ENCODE peak calls at places on chromosome 6, in six cellular contexts. G, L, F, Q, H and P are unnamed samples.

GRCh38 chr6:132275253-132275970 is 125.9 kb downstream of the MOXD1 start:
- DNase-seq in G (no peak), L (no peak), F (no peak), Q (no peak), H (peak), P (no peak)

GRCh38 chr6:39079726-39080125 is 31.1 kb downstream of the GLP1R start:
- DNase-seq in G (no peak), L (no peak), F (no peak), Q (no peak), H (no peak), P (no peak)

GRCh38 chr6:32220021-32220420 is 3.8 kb downstream of the NOTCH4 start:
- DNase-seq in G (no peak), L (peak), F (no peak), Q (no peak), H (no peak), P (no peak)

GRCh38 chr6:127366281-127367022 is 23.0 kb upstream of the ECHDC1 start:
- DNase-seq in G (no peak), L (peak), F (no peak), Q (peak), H (peak), P (no peak)

GRCh38 chr6:132247381-132248159 is 153.7 kb downstream of the MOXD1 start:
- DNase-seq in G (no peak), L (no peak), F (no peak), Q (no peak), H (no peak), P (no peak)

GRCh38 chr6:14917511-14917910 is 328.4 kb upstream of the JARID2 start:
- DNase-seq in G (no peak), L (no peak), F (no peak), Q (no peak), H (no peak), P (no peak)

GRCh38 chr6:24883618-24884017 is 52.1 kb downstream of the RIPOR2 start:
- DNase-seq in G (no peak), L (no peak), F (no peak), Q (no peak), H (no peak), P (no peak)

GRCh38 chr6:156699017-156699421 is 78.2 kb upstream of the ARID1B start:
- DNase-seq in G (no peak), L (no peak), F (no peak), Q (peak), H (no peak), P (no peak)

GRCh38 chr6:15970517-15970916 is 158.4 kb upstream of the MYLIP start:
- DNase-seq in G (no peak), L (no peak), F (no peak), Q (no peak), H (no peak), P (no peak)

GRCh38 chr6:470901-471448 is 79.4 kb downstream of the IRF4 start:
- DNase-seq in G (no peak), L (no peak), F (no peak), Q (no peak), H (no peak), P (no peak)

GRCh38 chr6:69756357-69756756 is 40.5 kb downstream of the LMBRD1 start:
- DNase-seq in G (no peak), L (no peak), F (no peak), Q (no peak), H (no peak), P (no peak)

GRCh38 chr6:155473741-155474140 is 18.1 kb upstream of the NOX3 start:
- DNase-seq in G (no peak), L (no peak), F (no peak), Q (no peak), H (no peak), P (no peak)

GRCh38 chr6:279630-280029 is 12.7 kb upstream of the DUSP22 start:
- DNase-seq in G (no peak), L (no peak), F (peak), Q (no peak), H (no peak), P (no peak)

GRCh38 chr6:100657678-100658330 is 193.1 kb upstream of the SIM1 start:
- DNase-seq in G (no peak), L (no peak), F (no peak), Q (peak), H (no peak), P (no peak)

GRCh38 chr6:32692019-32692418 is 25.6 kb upstream of the HLA-DQB1 start:
- DNase-seq in G (peak), L (no peak), F (no peak), Q (peak), H (peak), P (no peak)

GRCh38 chr6:160130729-160131484 is 9.3 kb downstream of the SLC22A1 start:
- DNase-seq in G (no peak), L (no peak), F (no peak), Q (no peak), H (no peak), P (no peak)

GRCh38 chr6:26660096-26660425 is 515 bp upstream of the ZNF322 start:
- DNase-seq in G (no peak), L (no peak), F (no peak), Q (peak), H (peak), P (no peak)

GRCh38 chr6:31765910-31766794 is 3.7 kb downstream of the SAPCD1 start:
- DNase-seq in G (no peak), L (no peak), F (peak), Q (no peak), H (no peak), P (no peak)

GRCh38 chr6:15033850-15034203 is 212.0 kb upstream of the JARID2 start:
- DNase-seq in G (no peak), L (no peak), F (no peak), Q (no peak), H (no peak), P (no peak)

GRCh38 chr6:130047440-130047995 is 29.1 kb downstream of the L3MBTL3 start:
- DNase-seq in G (no peak), L (no peak), F (no peak), Q (no peak), H (no peak), P (no peak)
- TF ChIP-seq CTCF in G (no peak), L (no peak), F (no peak), Q (peak), H (no peak), P (no peak)

GRCh38 chr6:157764346-157765068 is 58.5 kb upstream of the SNX9 start:
- DNase-seq in G (peak), L (peak), F (no peak), Q (peak), H (peak), P (peak)

GRCh38 chr6:157763894-157764345 is 59.1 kb upstream of the SNX9 start:
- DNase-seq in G (no peak), L (no peak), F (no peak), Q (no peak), H (no peak), P (no peak)

GRCh38 chr6:157762636-157763035 is 60.4 kb upstream of the SNX9 start:
- DNase-seq in G (no peak), L (no peak), F (no peak), Q (peak), H (peak), P (no peak)

GRCh38 chr6:157761926-157762325 is 61.1 kb upstream of the SNX9 start:
- DNase-seq in G (no peak), L (no peak), F (no peak), Q (no peak), H (no peak), P (no peak)

DNA sequence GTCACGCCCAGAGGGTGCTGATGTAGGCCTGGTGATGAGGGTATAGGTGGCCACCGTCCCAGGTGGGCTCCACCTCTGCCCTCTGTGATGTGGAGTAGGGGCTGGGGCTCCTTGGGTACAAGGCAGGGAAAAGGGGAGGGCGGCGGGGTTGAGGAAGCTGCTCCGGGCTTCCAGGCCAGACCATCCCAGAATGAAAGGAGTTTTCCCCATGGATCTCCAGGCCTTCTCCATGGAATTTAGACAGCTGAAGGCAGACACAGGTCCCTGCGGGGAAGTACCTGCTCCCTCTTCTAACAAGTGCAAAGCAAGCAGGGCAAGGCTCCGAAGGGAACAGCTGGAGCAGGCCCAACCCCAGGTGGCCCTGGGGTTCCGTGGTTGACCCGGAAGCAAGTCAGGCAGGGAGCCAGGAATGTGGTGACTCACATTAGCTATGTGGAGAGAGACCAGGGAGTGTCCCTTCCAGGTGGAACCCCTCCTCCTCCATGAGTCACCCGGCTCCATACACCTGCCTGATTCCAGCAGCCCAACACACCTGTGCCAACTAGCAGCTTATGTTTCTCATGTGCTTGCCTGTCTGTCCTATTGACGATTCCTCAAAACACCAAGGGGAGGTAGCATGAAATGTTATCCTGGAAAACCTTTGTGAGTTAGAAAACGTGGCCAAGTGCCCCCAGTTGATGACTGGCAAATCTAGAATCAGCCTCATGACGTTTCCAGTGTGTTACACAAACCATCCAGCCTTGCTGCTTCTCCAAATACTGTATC is 59.7 kb upstream of the SNX9 start:
- DNase-seq in G (peak), L (peak), F (peak), Q (peak), H (peak), P (peak)
- TF ChIP-seq EP300 in G (no peak), L (no peak), F (no peak), Q (peak), H (peak), P (no peak)

GRCh38 chr6:22956029-22956715 is 386.8 kb downstream of the HDGFL1 start:
- DNase-seq in G (no peak), L (no peak), F (no peak), Q (no peak), H (no peak), P (no peak)
- TF ChIP-seq CTCF in G (no peak), L (no peak), F (no peak), Q (no peak), H (no peak), P (no peak)

DNA sequence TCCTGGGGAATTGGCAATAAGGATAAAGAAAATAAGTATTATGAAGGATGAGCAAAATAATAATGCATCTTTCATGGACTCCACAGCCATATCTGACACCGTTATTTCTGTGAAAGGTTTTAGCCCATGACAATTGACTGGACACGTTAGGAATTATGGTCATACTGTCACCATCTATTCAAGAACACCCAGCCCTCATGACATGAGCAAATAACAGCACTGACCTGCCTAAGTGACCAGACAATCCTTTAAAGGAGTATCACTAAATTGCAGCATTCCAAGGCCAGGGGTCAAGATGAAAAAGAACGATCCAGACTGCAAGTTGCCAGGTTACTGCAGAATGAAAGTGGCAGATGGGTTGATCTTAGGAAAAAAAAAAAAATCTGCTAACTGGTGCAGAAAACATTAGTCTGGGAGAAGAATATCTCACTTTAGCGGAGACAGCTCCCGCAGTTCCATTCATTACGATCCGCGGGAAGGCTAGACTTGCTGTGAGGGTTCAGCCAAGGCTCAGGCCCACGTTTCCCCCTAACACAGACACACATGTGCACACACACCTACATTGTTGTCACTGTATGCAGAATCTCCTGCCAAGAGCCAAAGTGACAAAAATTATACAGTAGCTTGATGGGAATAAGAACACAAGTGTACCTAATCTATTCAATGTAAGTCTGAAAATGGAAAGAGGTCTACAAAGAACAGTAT is 237.7 kb upstream of the AGPAT4 start:
- DNase-seq in G (no peak), L (no peak), F (no peak), Q (no peak), H (no peak), P (no peak)
- TF ChIP-seq EP300 in G (no peak), L (no peak), F (no peak), Q (no peak), H (no peak), P (no peak)

DNA sequence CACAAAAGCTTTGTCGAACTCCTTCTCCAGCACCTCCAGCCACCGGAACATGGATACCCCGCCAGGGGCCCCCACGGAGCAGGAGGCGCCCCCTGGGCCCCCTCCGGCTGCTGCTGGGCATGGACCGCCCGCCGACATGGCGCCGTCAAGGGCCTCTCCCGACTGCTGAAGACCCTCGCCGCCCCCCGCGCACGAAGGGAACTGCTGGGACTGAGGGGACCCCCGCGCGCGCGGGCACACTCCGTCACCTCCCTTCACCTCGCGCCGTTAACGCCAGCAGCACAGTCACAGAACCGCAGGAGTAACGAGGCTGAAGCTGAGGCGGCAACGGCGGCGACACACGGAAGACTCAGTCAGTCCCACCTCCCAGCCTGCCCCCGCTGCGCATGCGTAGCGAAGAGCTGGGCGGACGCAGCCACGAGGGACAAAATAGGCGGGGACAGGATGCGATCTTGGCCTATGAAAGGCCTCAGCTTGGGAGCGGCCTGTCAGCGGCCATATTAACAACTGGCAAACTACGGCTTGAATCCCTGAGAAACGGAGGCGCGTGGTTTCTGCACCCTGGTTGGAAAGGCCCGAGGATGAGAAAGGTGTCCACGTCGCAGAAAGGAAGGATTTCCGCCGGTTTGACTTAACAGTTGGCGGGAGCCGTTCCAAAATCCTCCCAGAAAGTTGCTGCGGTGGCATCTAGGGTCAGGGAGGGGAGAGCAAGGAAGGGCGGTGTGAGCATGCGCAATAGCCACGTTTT is at the start of gene GOPC:
- DNase-seq in G (peak), L (peak), F (peak), Q (peak), H (peak), P (peak)
- TF ChIP-seq CTCF in G (peak), L (no peak), F (no peak), Q (no peak), H (peak), P (no peak)

DNA sequence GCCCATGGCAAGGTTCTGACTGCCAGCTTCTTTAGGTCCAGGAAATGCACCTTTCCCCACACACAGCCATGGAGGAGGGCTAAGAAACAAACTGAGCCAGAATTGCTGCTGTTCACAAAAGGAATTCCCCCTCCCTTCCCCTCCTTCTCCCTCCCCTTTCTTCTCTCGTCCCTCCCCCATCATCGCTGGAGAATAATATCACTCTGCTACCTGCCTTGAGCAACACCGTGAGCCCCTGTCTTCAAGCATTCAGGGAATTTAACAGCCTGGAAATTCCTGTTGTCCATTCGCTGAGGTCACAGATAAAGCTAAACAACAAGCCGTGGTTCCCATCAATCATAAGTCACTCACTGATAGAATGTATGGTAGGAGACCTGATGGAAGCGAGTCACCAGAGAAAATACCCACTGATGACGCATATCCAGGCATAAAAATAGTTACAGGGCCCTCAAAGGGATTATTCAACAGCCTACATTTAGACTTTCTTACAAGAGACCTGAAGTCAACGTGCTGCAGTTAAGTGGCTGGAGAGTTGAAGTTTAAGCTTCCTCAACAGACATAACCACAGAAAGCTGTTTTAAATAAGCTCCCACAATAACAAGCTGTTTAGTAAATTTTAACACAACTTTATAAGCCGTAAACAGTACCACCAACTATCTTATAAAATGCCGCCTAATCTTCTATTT is 59.7 kb downstream of the HIVEP2 start:
- DNase-seq in G (peak), L (no peak), F (no peak), Q (peak), H (no peak), P (no peak)
- TF ChIP-seq EP300 in G (no peak), L (peak), F (no peak), Q (peak), H (no peak), P (no peak)

DNA sequence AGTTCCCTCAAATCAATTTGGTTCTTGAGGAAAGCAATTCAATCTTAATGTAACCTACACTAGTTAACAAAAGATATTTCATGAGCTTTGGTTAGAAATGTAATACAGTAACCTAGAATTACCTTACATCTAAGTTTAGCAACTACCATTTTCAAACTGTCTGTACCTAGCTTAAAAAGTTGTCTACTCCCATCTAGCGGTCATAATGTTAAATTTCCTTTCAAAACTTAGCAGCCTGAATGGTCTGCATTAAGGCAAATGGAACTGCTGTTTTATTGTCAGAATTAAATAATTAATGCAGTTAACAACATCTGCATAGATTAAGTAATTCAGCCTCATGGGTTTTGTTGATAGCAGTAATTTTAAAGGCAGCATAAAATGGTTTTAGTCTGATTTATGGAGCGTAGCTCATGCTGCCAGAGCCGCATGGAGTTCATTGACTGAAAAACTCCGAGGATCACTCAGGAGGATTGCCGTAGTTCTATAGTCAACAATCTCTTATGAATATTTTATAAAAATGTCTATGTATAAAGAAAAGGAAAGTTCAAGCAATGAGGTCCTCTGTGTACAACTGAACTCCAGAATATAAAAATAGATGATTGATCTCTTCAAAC is 485.4 kb upstream of the MANEA start:
- DNase-seq in G (no peak), L (no peak), F (no peak), Q (peak), H (peak), P (no peak)
- TF ChIP-seq CTCF in G (no peak), L (no peak), F (peak), Q (peak), H (no peak), P (peak)

DNA sequence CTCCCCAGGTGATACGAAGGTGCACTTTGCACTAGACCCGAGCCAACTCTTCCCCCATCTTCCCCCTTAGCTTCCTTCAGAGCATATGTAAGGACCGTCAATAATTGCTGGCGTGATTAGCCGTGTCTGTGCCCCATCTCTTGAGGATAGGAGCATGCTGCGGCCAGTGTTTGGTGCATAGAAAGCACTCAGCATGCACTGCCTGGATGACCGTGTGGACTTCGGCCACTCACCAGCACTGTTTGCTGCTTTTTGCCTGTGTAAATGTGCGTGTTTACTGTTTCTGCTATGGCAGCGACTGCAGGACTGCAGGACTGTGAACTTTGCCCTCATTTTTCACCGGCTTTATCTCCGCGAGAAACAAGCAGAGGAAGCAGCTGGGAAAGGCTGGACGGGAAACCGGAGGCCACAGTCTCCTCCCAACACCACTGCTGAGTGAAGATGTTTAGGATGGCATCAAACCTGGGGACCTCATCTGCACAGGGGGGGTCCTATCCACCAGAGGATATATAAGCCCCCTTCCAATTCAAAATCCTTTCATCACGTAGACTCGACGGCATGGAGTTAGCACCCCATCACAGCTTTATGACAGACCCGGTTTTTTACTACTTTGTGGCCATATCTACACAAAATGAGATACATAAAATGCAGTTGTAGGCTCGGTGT is 150.6 kb upstream of the AFDN start:
- DNase-seq in G (no peak), L (peak), F (no peak), Q (peak), H (no peak), P (no peak)
- TF ChIP-seq EP300 in G (no peak), L (no peak), F (no peak), Q (no peak), H (no peak), P (no peak)

GRCh38 chr6:162612613-162613012 is 115.0 kb downstream of the PRKN start:
- DNase-seq in G (no peak), L (no peak), F (no peak), Q (no peak), H (no peak), P (no peak)
- TF ChIP-seq CTCF in G (no peak), L (no peak), F (no peak), Q (no peak), H (no peak), P (no peak)